ENCODE peak calls at places on chromosomes 13 and 19, in four cellular contexts. One of them, this sample, is unnamed.

GRCh38 chr13:98222081-98222554 is 45.0 kb upstream of the RNF113B start:
- DNase-seq in K562: no peak
- DNase-seq in GM12878: no peak
- DNase-seq in HepG2: no peak
- DNase-seq in this sample: no peak

GRCh38 chr19:4584670-4585460 is 25.4 kb upstream of the SEMA6B start:
- DNase-seq in K562: peak
- DNase-seq in GM12878: no peak
- DNase-seq in HepG2: no peak
- DNase-seq in this sample: no peak

GRCh38 chr19:3608750-3609322 is 2.2 kb upstream of the TBXA2R start:
- DNase-seq in K562: peak
- DNase-seq in GM12878: no peak
- DNase-seq in HepG2: no peak
- DNase-seq in this sample: no peak

GRCh38 chr13:30720470-30720869 is 14.9 kb upstream of the ALOX5AP start:
- DNase-seq in K562: no peak
- DNase-seq in GM12878: peak
- DNase-seq in HepG2: no peak
- DNase-seq in this sample: no peak

GRCh38 chr13:25738342-25738771 is 313.5 kb downstream of the SHISA2 start:
- DNase-seq in K562: no peak
- DNase-seq in GM12878: no peak
- DNase-seq in HepG2: no peak
- DNase-seq in this sample: no peak

GRCh38 chr13:77543711-77544110 is 8.2 kb downstream of the SCEL start:
- DNase-seq in K562: no peak
- DNase-seq in GM12878: no peak
- DNase-seq in HepG2: no peak
- DNase-seq in this sample: no peak

GRCh38 chr13:76610819-76611415 is 275.3 kb downstream of the KCTD12 start:
- DNase-seq in K562: no peak
- DNase-seq in GM12878: no peak
- DNase-seq in HepG2: no peak
- DNase-seq in this sample: no peak

GRCh38 chr19:2329162-2329505 is 650 bp downstream of the SPPL2B start:
- DNase-seq in K562: no peak
- DNase-seq in GM12878: no peak
- DNase-seq in HepG2: no peak
- DNase-seq in this sample: no peak

DNA sequence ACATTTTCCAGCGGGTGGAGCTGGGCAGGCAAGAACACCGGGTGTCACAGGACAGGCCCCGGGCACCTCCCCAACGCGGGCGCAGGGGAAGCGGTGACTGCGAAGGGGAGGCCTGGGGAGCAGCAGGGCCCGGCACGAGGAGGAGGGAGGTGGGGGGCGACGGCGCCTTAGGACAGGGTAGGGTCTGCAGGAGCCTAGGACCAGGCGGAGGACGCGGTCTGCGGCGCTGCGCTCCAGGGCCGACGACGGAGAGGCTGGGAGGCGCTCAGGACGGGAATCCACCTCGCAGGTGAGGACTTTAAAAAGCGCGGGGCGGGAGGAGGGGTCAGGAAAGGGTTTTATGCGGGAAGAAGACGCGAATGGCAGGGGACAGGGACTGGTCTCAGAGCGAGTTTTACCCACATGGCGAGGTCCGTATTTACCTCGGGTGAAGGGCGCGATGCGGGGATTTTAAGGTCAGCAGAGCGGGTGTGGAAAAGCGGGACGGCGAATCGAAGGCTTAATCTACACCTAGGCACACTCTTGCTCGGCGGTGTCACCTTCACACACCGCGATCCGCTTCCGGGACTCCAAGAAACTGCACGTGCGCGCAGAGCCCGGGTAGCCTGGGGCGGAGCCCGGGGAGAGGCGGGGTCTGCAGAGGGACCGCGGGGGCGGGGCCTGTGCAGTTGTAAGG is 13.5 kb downstream of the ERVV-2 start:
- DNase-seq in K562: no peak
- DNase-seq in GM12878: no peak
- DNase-seq in HepG2: no peak
- DNase-seq in this sample: no peak
- TF ChIP-seq FOXK2 in K562: no peak
- TF ChIP-seq FOXK2 in GM12878: no peak
- TF ChIP-seq FOXK2 in HepG2: no peak
- TF ChIP-seq FOXK2 in this sample: no peak

GRCh38 chr19:41753159-41753558 is 2.2 kb upstream of the CEACAM6 start:
- DNase-seq in K562: peak
- DNase-seq in GM12878: no peak
- DNase-seq in HepG2: peak
- DNase-seq in this sample: peak

GRCh38 chr19:41758846-41759245 is 3.5 kb downstream of the CEACAM6 start:
- DNase-seq in K562: no peak
- DNase-seq in GM12878: no peak
- DNase-seq in HepG2: no peak
- DNase-seq in this sample: no peak

GRCh38 chr19:41754596-41754995 is 734 bp upstream of the CEACAM6 start:
- DNase-seq in K562: no peak
- DNase-seq in GM12878: no peak
- DNase-seq in HepG2: no peak
- DNase-seq in this sample: no peak

GRCh38 chr19:41755328-41755913 is at the start of gene CEACAM6:
- DNase-seq in K562: peak
- DNase-seq in GM12878: no peak
- DNase-seq in HepG2: no peak
- DNase-seq in this sample: no peak

DNA sequence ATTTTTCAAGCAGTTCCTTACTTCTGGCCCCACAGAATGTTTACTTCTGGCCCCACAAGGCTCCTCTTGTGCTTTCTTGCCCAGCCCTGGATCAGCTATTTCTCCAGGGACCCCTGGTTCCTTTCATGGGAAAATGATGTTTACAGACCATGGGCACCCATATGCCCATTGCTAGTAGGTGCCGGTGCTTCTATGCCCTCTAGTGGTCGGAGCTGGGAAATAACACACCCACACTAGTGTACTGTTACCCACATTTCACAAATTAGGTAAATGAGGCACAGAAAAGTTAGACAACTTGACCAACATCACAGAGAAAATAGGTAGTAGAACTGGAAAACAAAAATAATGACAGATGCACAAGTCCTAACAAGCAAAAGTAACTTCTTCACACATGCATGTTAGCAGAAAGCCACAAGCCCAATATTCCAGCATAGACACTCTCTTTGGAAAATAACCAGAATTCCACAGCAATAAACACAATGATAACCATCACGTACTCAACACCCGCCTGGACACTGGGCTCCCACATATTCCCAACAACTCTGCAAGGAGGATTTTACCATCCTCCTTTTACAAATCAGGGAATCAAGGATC is 1.3 kb upstream of the CEACAM6 start:
- DNase-seq in K562: peak
- DNase-seq in GM12878: no peak
- DNase-seq in HepG2: peak
- DNase-seq in this sample: peak
- TF ChIP-seq FOXK2 in K562: no peak
- TF ChIP-seq FOXK2 in GM12878: no peak
- TF ChIP-seq FOXK2 in HepG2: no peak
- TF ChIP-seq FOXK2 in this sample: no peak

GRCh38 chr13:90184355-90184754 is 1163.1 kb upstream of the MIR17HG start:
- DNase-seq in K562: no peak
- DNase-seq in GM12878: no peak
- DNase-seq in HepG2: no peak
- DNase-seq in this sample: no peak
- TF ChIP-seq FOXK2 in K562: no peak
- TF ChIP-seq FOXK2 in GM12878: no peak
- TF ChIP-seq FOXK2 in HepG2: no peak
- TF ChIP-seq FOXK2 in this sample: no peak

DNA sequence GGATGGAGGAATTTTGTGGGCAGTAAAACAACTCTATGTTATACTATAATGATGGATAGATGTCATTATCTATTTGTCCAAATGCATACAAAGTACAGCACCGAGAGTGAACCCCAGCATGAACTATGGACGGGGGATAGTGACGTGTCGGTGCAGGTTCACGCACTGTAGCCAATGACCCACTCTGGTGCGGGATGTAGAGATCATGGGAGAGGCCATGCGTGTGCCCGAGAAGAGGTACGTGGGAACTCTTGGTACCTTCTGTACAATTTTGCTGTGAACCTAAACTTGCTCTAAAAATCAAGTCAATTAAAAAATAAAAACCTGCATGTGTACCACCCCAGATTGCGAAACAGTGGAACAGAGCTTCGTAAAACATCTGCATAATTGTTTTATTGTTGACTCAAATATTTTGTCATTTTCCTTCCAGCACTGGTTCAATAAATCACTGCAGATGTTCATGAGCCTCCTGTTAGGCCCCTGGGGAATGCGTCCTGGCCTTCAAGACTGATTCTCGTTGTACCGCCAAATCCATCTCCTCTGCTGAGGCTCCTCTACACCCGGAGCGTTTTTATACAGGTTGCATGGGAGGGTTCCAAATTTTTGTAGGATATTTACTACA is 30.9 kb downstream of the COL4A1 start:
- DNase-seq in K562: no peak
- DNase-seq in GM12878: no peak
- DNase-seq in HepG2: no peak
- DNase-seq in this sample: no peak
- TF ChIP-seq FOXK2 in K562: no peak
- TF ChIP-seq FOXK2 in GM12878: no peak
- TF ChIP-seq FOXK2 in HepG2: no peak
- TF ChIP-seq FOXK2 in this sample: no peak

DNA sequence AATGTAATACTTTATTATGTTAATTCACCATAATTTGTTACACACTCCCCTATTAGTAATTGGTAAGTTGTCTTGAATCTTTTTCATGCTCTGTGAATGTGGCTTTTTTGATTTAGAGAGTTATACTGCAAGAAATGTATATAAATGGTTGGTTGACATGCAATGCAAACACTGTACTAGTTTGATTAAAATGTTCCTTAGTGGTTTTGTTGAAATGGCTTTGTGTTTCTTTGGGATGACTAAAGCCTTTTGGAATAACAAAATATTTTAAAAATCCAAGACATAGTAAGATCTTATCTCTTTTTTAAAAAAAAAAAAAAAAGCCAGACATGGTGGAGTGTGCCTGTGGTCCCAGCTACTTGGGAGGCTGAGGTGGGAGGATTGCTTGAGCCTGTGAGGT is 10.5 kb downstream of the LAMP1 start:
- DNase-seq in K562: no peak
- DNase-seq in GM12878: no peak
- DNase-seq in HepG2: no peak
- DNase-seq in this sample: no peak
- TF ChIP-seq FOXK2 in K562: no peak
- TF ChIP-seq FOXK2 in GM12878: no peak
- TF ChIP-seq FOXK2 in HepG2: no peak
- TF ChIP-seq FOXK2 in this sample: no peak

DNA sequence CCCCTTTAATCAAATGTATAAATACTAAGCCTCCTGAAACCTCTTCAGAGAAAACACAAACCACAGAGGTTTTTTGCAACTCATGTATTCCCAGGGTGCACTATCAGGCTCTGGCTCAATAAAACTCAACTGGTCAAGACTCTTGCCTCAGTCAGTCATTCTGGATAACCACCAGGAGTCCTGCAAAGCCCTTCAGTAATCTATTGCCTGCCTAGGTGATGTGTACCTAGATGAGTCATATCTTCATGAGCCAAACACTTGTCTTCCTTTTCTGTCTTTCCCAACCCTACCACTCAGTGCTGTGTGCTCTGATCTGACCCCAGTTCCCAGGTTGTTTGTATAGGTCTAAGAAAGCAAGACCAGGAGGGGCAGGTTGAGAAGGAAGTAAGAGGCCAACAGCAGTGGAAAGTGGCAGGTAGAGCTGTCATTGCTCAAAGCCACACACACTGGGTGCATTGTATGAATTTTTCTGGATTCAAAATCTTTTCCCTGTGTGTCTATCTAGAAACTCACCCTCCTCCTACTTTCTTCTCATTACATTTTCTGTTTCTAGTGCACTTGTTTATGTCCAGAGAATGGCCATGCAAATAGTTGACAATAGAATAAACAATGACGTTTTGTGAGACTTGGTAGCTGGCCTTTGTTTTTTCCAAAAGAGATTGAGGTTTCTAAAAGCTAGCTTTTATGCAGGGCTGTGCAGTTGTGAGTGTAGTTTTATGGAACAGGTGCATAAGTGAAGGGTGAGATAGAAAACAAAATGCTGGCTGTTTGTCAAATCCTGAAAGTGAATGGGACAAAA is 48.1 kb downstream of the PSG1 start:
- DNase-seq in K562: no peak
- DNase-seq in GM12878: no peak
- DNase-seq in HepG2: peak
- DNase-seq in this sample: no peak
- TF ChIP-seq FOXK2 in K562: no peak
- TF ChIP-seq FOXK2 in GM12878: no peak
- TF ChIP-seq FOXK2 in HepG2: no peak
- TF ChIP-seq FOXK2 in this sample: no peak

DNA sequence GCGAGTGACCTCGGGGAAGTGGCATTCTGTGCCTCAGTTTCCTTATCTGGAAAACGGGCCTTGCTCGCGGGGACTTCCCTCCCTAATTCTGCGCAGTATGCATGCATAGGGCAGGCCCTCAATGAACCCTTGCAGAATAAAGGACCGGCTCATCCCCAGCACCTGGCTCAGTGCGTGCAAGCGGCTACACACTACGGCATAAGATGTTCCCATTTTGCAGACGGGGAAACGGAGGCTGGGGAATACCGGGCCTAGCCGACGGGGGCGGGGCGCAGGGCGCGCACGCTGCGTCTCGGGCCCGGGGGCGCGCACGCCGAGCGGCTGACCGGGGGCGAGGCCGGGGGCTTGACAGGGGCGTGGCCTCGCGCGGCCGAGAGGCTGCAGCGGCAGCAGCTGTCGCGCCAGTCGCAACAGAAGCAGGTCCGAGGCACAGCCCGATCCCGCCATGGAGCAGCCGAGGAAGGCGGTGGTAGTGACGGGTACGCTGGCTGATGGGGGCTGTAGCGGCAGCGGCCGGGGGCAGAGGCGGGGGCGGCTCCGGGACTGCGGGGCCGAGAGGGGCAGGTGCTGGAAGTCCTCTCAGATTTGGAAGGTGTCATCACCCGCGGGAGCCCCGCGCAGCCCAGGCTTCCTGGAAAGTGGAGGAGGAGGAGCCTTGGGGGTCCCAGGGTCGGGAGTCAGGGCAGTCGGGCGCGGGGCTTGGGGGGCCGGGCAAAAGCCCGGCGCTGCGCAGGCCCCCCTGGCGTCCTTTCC is at the start of gene PGPEP1:
- DNase-seq in K562: peak
- DNase-seq in GM12878: no peak
- DNase-seq in HepG2: no peak
- DNase-seq in this sample: peak
- TF ChIP-seq FOXK2 in K562: no peak
- TF ChIP-seq FOXK2 in GM12878: no peak
- TF ChIP-seq FOXK2 in HepG2: no peak
- TF ChIP-seq FOXK2 in this sample: no peak

DNA sequence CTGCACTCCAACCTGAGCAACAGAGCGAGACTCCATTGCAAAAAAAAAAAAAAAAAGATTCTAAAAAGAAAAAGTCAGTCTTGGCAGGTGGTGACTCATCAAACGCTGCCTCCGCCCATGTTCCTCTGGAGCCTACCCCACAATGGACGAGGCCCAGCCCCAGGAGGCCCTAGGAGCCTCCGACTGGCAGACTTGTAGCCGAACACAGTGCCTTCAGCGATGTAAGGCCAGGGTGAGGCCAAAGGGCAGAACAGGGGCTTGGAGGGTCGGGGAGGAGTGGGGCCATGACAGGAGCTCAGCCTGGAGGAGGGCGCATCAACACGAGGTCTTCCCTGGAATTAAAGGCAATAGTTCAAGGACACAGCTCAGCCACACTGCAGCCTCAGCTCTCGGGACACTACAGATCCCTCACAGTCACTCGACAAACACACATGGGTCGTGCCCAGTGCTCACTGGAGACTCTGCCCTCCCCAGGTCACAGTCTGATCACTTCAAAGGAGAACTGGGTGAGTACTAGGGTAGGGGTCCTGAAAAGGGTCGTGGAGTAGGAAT is 5.1 kb downstream of the USE1 start:
- DNase-seq in K562: peak
- DNase-seq in GM12878: no peak
- DNase-seq in HepG2: no peak
- DNase-seq in this sample: no peak
- TF ChIP-seq FOXK2 in K562: no peak
- TF ChIP-seq FOXK2 in GM12878: no peak
- TF ChIP-seq FOXK2 in HepG2: no peak
- TF ChIP-seq FOXK2 in this sample: no peak

This sample was measured in HEK293T.